ENCODE peak calls at places on chromosome 1, in four cellular contexts. I is cardiac muscle cell; H is CD4-positive, alpha-beta T cell; C is kidney. Y is an unnamed sample.

GRCh38 chr1:27872802-27873665 is 690 bp downstream of the THEMIS2 start:
- DNase-seq in I (peak), H (peak), C (peak), Y (no peak)

GRCh38 chr1:201539561-201540404 is 856 bp downstream of the NAV1 start:
- DNase-seq in I (peak), H (no peak), C (peak), Y (peak)

GRCh38 chr1:22861764-22862440 is 110.8 kb downstream of the LACTBL1 start:
- DNase-seq in I (peak), H (no peak), C (no peak), Y (peak)

GRCh38 chr1:197559655-197560054 is 215.6 kb downstream of the DENND1B start:
- DNase-seq in I (no peak), H (no peak), C (no peak), Y (no peak)

GRCh38 chr1:44806704-44807363 is at the start of gene DYNLT4:
- DNase-seq in I (no peak), H (no peak), C (no peak), Y (no peak)

GRCh38 chr1:200474633-200475032 is 64.8 kb upstream of the ZNF281 start:
- DNase-seq in I (no peak), H (no peak), C (no peak), Y (no peak)

GRCh38 chr1:155531624-155532023 is 31.0 kb downstream of the ASH1L start:
- DNase-seq in I (peak), H (no peak), C (no peak), Y (no peak)

GRCh38 chr1:11523261-11523660 is 44.3 kb downstream of the DISP3 start:
- DNase-seq in I (no peak), H (no peak), C (peak), Y (no peak)

GRCh38 chr1:8353386-8353785 is 35.5 kb downstream of the SLC45A1 start:
- DNase-seq in I (no peak), H (no peak), C (peak), Y (no peak)

GRCh38 chr1:172934417-172934762 is 116.4 kb downstream of the TNFSF18 start:
- DNase-seq in I (no peak), H (no peak), C (no peak), Y (no peak)

GRCh38 chr1:237737938-237738610 is 152.6 kb downstream of the ZP4 start:
- DNase-seq in I (no peak), H (no peak), C (no peak), Y (no peak)

GRCh38 chr1:101618900-101619299 is 377.8 kb downstream of the OLFM3 start:
- DNase-seq in I (no peak), H (no peak), C (no peak), Y (no peak)

GRCh38 chr1:39453603-39454002 is 37.8 kb upstream of the BMP8A start:
- DNase-seq in I (peak), H (no peak), C (no peak), Y (no peak)

GRCh38 chr1:211259596-211260126 is 495 bp downstream of the RCOR3 start:
- DNase-seq in I (peak), H (peak), C (peak), Y (no peak)

GRCh38 chr1:228280106-228280901 is 72.5 kb downstream of the OBSCN start:
- DNase-seq in I (no peak), H (no peak), C (peak), Y (no peak)

GRCh38 chr1:204989266-204990058 is 53.5 kb upstream of the CNTN2 start:
- DNase-seq in I (peak), H (peak), C (peak), Y (peak)

GRCh38 chr1:74396942-74397341 is 115.5 kb downstream of the LRRC53 start:
- DNase-seq in I (peak), H (no peak), C (peak), Y (no peak)

GRCh38 chr1:48681476-48682305 is 95.0 kb downstream of the BEND5 start:
- DNase-seq in I (no peak), H (no peak), C (no peak), Y (no peak)

GRCh38 chr1:19312782-19313635 is 883 bp downstream of the SLC66A1 start:
- DNase-seq in I (no peak), H (no peak), C (no peak), Y (no peak)

GRCh38 chr1:168468042-168468809 is 75.6 kb downstream of the XCL2 start:
- DNase-seq in I (peak), H (no peak), C (no peak), Y (no peak)

GRCh38 chr1:152182942-152183341 is 23.9 kb upstream of the RPTN start:
- DNase-seq in I (peak), H (no peak), C (no peak), Y (no peak)

DNA sequence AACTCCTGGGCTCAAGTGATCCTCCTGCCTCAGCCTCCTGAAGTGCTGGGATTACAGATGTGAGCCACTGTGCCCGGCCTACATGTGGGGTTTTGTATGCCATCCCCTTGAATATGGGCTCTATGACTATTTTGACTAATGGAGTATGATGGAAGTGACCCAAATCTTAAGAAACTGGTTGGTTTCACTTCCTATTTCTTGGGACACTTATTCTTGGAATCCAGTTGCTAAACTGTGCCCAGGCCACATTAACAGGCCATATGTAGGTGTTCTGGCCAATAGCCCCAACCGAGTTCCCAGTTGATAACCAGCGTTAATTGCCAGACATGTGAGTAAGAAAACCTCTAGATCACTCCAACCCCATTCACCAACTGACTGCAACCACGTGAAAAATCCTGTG is 36.3 kb upstream of the CLIC4 start:
- DNase-seq in I (no peak), H (no peak), C (no peak), Y (no peak)
- TF ChIP-seq CTCF in I (no peak), H (no peak), C (no peak), Y (no peak)

GRCh38 chr1:232508161-232508661 is 121.7 kb downstream of the SIPA1L2 start:
- DNase-seq in I (no peak), H (no peak), C (no peak), Y (no peak)
- TF ChIP-seq CTCF in I (no peak), H (no peak), C (no peak), Y (no peak)

GRCh38 chr1:167409183-167409582 is 109.1 kb downstream of the CD247 start:
- DNase-seq in I (no peak), H (no peak), C (no peak), Y (no peak)
- TF ChIP-seq CTCF in I (no peak), H (no peak), C (no peak), Y (peak)

GRCh38 chr1:70745199-70745598 is 302.4 kb downstream of the PTGER3 start:
- DNase-seq in I (no peak), H (no peak), C (no peak), Y (no peak)
- TF ChIP-seq CTCF in I (peak), H (no peak), C (peak), Y (peak)

DNA sequence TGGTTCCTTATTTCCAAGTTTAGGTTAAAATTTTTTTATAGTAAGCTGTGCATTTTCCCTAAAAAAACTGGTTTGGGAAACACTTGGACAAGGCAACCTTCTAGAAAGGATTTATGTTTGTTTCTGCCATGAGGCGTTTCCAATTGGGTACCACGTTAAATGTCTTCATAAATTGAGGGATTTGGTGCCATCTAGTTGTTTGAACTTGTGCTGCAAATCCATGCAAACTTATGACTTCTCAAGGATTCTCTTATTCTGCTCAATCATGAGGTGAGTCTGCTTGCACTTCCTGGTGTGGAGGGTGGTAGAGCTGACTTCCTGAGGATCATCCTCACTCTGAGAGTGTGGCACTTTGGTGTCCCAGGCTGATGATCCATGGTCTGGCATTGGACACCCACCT is 123.3 kb downstream of the PCNX2 start:
- DNase-seq in I (peak), H (no peak), C (no peak), Y (no peak)
- TF ChIP-seq CTCF in I (peak), H (no peak), C (no peak), Y (peak)

DNA sequence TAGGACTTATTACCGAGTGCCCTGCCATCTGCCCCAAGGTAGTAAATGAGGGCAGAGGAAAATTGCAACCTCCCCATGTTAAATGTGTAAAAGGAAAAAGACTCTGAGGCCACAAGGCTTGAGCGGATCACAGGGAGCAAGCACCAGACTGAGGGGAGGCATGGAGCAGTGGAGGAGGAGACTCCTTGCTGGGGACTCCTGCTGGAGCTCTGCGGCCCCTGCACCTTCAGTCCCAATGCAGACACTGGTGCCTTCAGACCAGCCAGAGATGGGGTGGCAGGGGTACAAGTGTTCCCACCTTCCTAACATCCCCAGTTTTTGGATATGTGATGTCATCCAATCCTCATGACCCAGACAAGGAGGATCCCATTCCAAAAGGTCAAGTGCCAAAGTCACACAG is 128.4 kb upstream of the NGF start:
- DNase-seq in I (peak), H (no peak), C (no peak), Y (no peak)
- TF ChIP-seq CTCF in I (peak), H (no peak), C (no peak), Y (no peak)

DNA sequence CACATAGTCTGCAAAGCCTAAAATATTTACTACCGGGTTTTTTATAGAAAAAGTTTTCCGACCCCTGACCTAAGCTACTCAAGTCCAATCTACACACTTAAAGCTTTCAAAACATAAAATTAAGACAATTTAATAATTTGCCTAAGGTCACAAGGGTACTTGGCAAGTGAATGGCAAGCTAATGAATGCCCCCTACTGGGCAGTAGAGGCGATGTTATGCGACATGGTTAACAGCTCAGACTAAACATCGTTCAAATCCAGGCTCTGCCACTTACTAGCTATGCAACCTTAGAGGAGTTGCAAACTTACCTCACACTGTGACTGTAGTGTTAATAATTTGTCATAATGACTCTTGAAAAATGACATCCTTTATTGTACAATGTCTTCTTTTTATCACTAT is 317.2 kb upstream of the NFIA start:
- DNase-seq in I (peak), H (no peak), C (no peak), Y (no peak)
- TF ChIP-seq CTCF in I (peak), H (no peak), C (peak), Y (peak)